ENCODE peak calls at places on chromosomes 11 and 22, in five cellular contexts. A, X, Q, P and M are unnamed samples.

GRCh38 chr11:114026355-114026754 is 33.2 kb upstream of the ZBTB16 start:
- DNase-seq in Q (no peak), A (peak), X (no peak), P (no peak), M (no peak)

GRCh38 chr11:134332189-134332631 is 422 bp downstream of the GLB1L2 start:
- DNase-seq in Q (peak), P (no peak), X (no peak), A (no peak), M (no peak)

GRCh38 chr11:105100206-105100605 is 39.4 kb downstream of the CARD18 start:
- DNase-seq in P (no peak), X (no peak), Q (no peak), A (no peak), M (no peak)

GRCh38 chr11:47259178-47259977 is 1.6 kb downstream of the NR1H3 start:
- DNase-seq in P (no peak), A (no peak), X (no peak), Q (peak), M (no peak)

GRCh38 chr11:82757660-82758301 is 24.1 kb upstream of the FAM181B start:
- DNase-seq in P (no peak), X (no peak), Q (no peak), A (no peak), M (no peak)

GRCh38 chr11:81700061-81700460 is 1033.6 kb downstream of the FAM181B start:
- DNase-seq in X (no peak), Q (no peak), A (no peak), P (no peak), M (no peak)

GRCh38 chr11:106121570-106122320 is 44.3 kb downstream of the AASDHPPT start:
- DNase-seq in Q (no peak), A (no peak), P (no peak), X (no peak), M (no peak)

GRCh38 chr11:126115820-126116319 is 53.2 kb upstream of the CDON start:
- DNase-seq in Q (no peak), P (no peak), A (no peak), X (peak), M (peak)

GRCh38 chr22:50218153-50218995 is 17.6 kb downstream of the SELENOO start:
- DNase-seq in Q (no peak), A (no peak), P (no peak), X (no peak), M (no peak)

GRCh38 chr11:106959800-106960199 is 58.5 kb downstream of the GUCY1A2 start:
- DNase-seq in P (no peak), Q (no peak), A (no peak), X (no peak), M (no peak)

GRCh38 chr11:69525516-69526452 is 44.3 kb downstream of the LINC01488 start:
- DNase-seq in P (no peak), X (no peak), Q (no peak), A (peak), M (no peak)

GRCh38 chr11:111635706-111636045 is 33.4 kb downstream of the SIK2 start:
- DNase-seq in A (no peak), Q (no peak), P (no peak), X (peak), M (peak)

GRCh38 chr11:2451336-2451735 is 6.5 kb downstream of the KCNQ1 start:
- DNase-seq in Q (no peak), A (no peak), X (no peak), P (no peak), M (no peak)

GRCh38 chr11:30801357-30801756 is 215.2 kb upstream of the MPPED2 start:
- DNase-seq in A (no peak), P (no peak), Q (no peak), X (no peak), M (no peak)

GRCh38 chr22:21981874-21982273 is 713 bp downstream of the TOP3B start:
- DNase-seq in Q (no peak), A (no peak), X (no peak), P (no peak), M (no peak)

GRCh38 chr11:35063453-35063852 is 75.5 kb upstream of the CD44 start:
- DNase-seq in X (no peak), A (no peak), P (no peak), Q (no peak), M (no peak)

GRCh38 chr22:27420817-27421361 is 380.7 kb downstream of the MN1 start:
- DNase-seq in X (peak), Q (no peak), A (no peak), P (no peak), M (peak)

GRCh38 chr11:13292970-13293369 is 15.4 kb downstream of the BMAL1 start:
- DNase-seq in A (no peak), P (no peak), X (no peak), Q (no peak), M (no peak)

GRCh38 chr22:26835929-26836528 is 178.6 kb downstream of the MIAT start:
- DNase-seq in P (peak), Q (peak), X (no peak), A (peak), M (no peak)

GRCh38 chr11:33310720-33311500 is 53.7 kb downstream of the HIPK3 start:
- DNase-seq in X (no peak), Q (no peak), A (no peak), P (no peak), M (peak)

GRCh38 chr22:24333301-24333700 is 62.7 kb downstream of the SPECC1L start:
- DNase-seq in Q (no peak), X (peak), P (no peak), A (no peak), M (no peak)

GRCh38 chr11:100631316-100631715 is 55.8 kb upstream of the ARHGAP42 start:
- DNase-seq in X (no peak), P (no peak), Q (no peak), A (no peak), M (no peak)

GRCh38 chr11:10302294-10302743 is 2.6 kb upstream of the ADM start:
- DNase-seq in P (no peak), X (no peak), A (no peak), Q (no peak), M (no peak)

GRCh38 chr11:129694538-129694937 is 121.1 kb upstream of the TMEM45B start:
- DNase-seq in X (no peak), A (no peak), P (peak), Q (no peak), M (no peak)

GRCh38 chr11:124983674-124984511 is 29.9 kb downstream of the CCDC15 start:
- DNase-seq in A (no peak), Q (no peak), X (no peak), P (no peak), M (no peak)

GRCh38 chr11:830295-831131 is 2.2 kb upstream of the CD151 start:
- DNase-seq in Q (peak), X (no peak), P (peak), A (peak), M (no peak)

GRCh38 chr11:77046060-77046501 is 11.9 kb downstream of the B3GNT6 start:
- DNase-seq in P (peak), Q (peak), X (no peak), A (no peak), M (no peak)

GRCh38 chr22:43313497-43314474 is 29.4 kb downstream of the SCUBE1 start:
- DNase-seq in P (no peak), X (no peak), Q (no peak), A (no peak), M (no peak)

GRCh38 chr22:35425971-35426800 is 26.2 kb downstream of the MCM5 start:
- DNase-seq in X (no peak), A (no peak), Q (no peak), P (no peak), M (peak)

GRCh38 chr22:24450600-24450999 is 23.2 kb downstream of the ADORA2A start:
- DNase-seq in P (no peak), A (no peak), X (no peak), Q (no peak), M (no peak)

GRCh38 chr22:37080438-37080837 is 28.9 kb downstream of the KCTD17 start:
- DNase-seq in P (no peak), Q (no peak), X (no peak), A (no peak), M (no peak)

GRCh38 chr11:128491195-128491936 is 96.0 kb downstream of the ETS1 start:
- DNase-seq in X (no peak), A (no peak), Q (no peak), P (no peak), M (no peak)

GRCh38 chr11:87879118-87879517 is 296.1 kb downstream of the RAB38 start:
- DNase-seq in X (no peak), A (no peak), P (no peak), Q (no peak), M (no peak)

GRCh38 chr11:100719809-100720221 is 32.7 kb downstream of the ARHGAP42 start:
- DNase-seq in A (no peak), X (no peak), P (no peak), Q (no peak), M (peak)

GRCh38 chr11:17475666-17476316 is 854 bp downstream of the ABCC8 start:
- DNase-seq in A (no peak), X (no peak), Q (no peak), P (no peak), M (no peak)

GRCh38 chr11:59197990-59198389 is 14.7 kb downstream of the MPEG1 start:
- DNase-seq in Q (no peak), P (no peak), A (no peak), X (no peak), M (no peak)